ENCODE peak calls at places on chromosome 20, in five cellular contexts. R is iPS-NIHi11; O is OCI-LY7; X is stimulated activated CD8-positive, alpha-beta memory T cell treated with anti-CD3 and anti-CD28 coated beads, Interleukin-7, amount 100 ng/mL, for 48 hours; G is activated naive CD4-positive, alpha-beta T cell. A is an unnamed sample.

GRCh38 chr20:63434599-63435378 is 37.7 kb downstream of the KCNQ2 start:
- DNase-seq in R (peak; percentile 95), O (peak; percentile 64), X (peak; percentile 44), G (peak; percentile 57), A (peak; percentile 86)

GRCh38 chr20:38270869-38271608 is 10.5 kb upstream of the KIAA1755 start:
- DNase-seq in R (no peak), O (no peak), X (no peak), G (no peak), A (no peak)

GRCh38 chr20:36582821-36583220 is 9.4 kb downstream of the TGIF2 start:
- DNase-seq in R (no peak), O (no peak), X (no peak), G (no peak), A (no peak)

GRCh38 chr20:41138217-41138526 is 829 bp downstream of the PLCG1 start:
- DNase-seq in R (no peak), O (no peak), X (no peak), G (no peak), A (no peak)

GRCh38 chr20:64242797-64243475 is 12.6 kb upstream of the PCMTD2 start:
- DNase-seq in R (no peak), O (no peak), X (no peak), G (no peak), A (no peak)

GRCh38 chr20:24664266-24664986 is 195.0 kb downstream of the SYNDIG1 start:
- DNase-seq in R (no peak), O (no peak), X (no peak), G (no peak), A (no peak)

GRCh38 chr20:3330046-3330741 is 77.3 kb downstream of the DNAAF9 start:
- DNase-seq in R (no peak), O (no peak), X (no peak), G (no peak), A (peak; percentile 35)

GRCh38 chr20:52422574-52423463 is 231.2 kb upstream of the ZFP64 start:
- DNase-seq in R (no peak), O (no peak), X (no peak), G (no peak), A (peak; percentile 30)

GRCh38 chr20:20685635-20686034 is 26.8 kb downstream of the RALGAPA2 start:
- DNase-seq in R (no peak), O (no peak), X (no peak), G (no peak), A (no peak)

GRCh38 chr20:42472198-42472597 is 717.5 kb downstream of the PTPRT start:
- DNase-seq in R (no peak), O (no peak), X (no peak), G (no peak), A (no peak)

GRCh38 chr20:31496761-31497295 is 17.4 kb upstream of the HM13 start:
- DNase-seq in R (no peak), O (no peak), X (no peak), G (no peak), A (no peak)

GRCh38 chr20:32332614-32333013 is 25.5 kb upstream of the ASXL1 start:
- DNase-seq in R (no peak), O (no peak), X (no peak), G (no peak), A (no peak)

GRCh38 chr20:44019638-44020335 is 105.1 kb downstream of the TOX2 start:
- DNase-seq in R (no peak), O (no peak), X (no peak), G (no peak), A (no peak)

GRCh38 chr20:47927944-47928343 is 142.7 kb upstream of the SULF2 start:
- DNase-seq in R (no peak), O (no peak), X (no peak), G (no peak), A (no peak)

GRCh38 chr20:20410678-20411077 is 42.8 kb downstream of the INSM1 start:
- DNase-seq in R (peak; percentile 52), O (no peak), X (no peak), G (no peak), A (no peak)

GRCh38 chr20:7496394-7497111 is 443.7 kb downstream of the HAO1 start:
- DNase-seq in R (no peak), O (no peak), X (no peak), G (no peak), A (peak; percentile 10)

GRCh38 chr20:37745553-37745952 is 51.7 kb downstream of the CTNNBL1 start:
- DNase-seq in R (no peak), O (peak; percentile 74), X (no peak), G (no peak), A (no peak)

GRCh38 chr20:61756966-61757677 is 308.6 kb downstream of the TAF4 start:
- DNase-seq in R (no peak), O (no peak), X (no peak), G (no peak), A (no peak)

GRCh38 chr20:1326031-1326930 is 2.7 kb downstream of the SDCBP2 start:
- DNase-seq in R (no peak), O (no peak), X (no peak), G (no peak), A (no peak)

GRCh38 chr20:36848078-36848660 is 27.8 kb upstream of the TLDC2 start:
- DNase-seq in R (no peak), O (no peak), X (no peak), G (no peak), A (no peak)

GRCh38 chr20:17504898-17505663 is 26.1 kb downstream of the BFSP1 start:
- DNase-seq in R (peak; percentile 69), O (peak; percentile 79), X (peak; percentile 52), G (no peak), A (peak; percentile 69)

GRCh38 chr20:3781153-3781910 is at the start of gene SPEF1:
- DNase-seq in R (peak; percentile 91), O (peak; percentile 82), X (no peak), G (no peak), A (peak; percentile 99)

GRCh38 chr20:9989066-9989724 is 45.6 kb upstream of the ANKEF1 start:
- DNase-seq in R (no peak), O (no peak), X (no peak), G (no peak), A (no peak)

GRCh38 chr20:37711987-37712961 is 18.4 kb downstream of the CTNNBL1 start:
- DNase-seq in R (no peak), O (no peak), X (no peak), G (no peak), A (no peak)

GRCh38 chr20:17403496-17403895 is 127.7 kb downstream of the BFSP1 start:
- DNase-seq in R (no peak), O (no peak), X (no peak), G (no peak), A (peak; percentile 54)

GRCh38 chr20:8242827-8243764 is 111.0 kb downstream of the PLCB1 start:
- DNase-seq in R (no peak), O (no peak), X (no peak), G (no peak), A (no peak)

GRCh38 chr20:63708301-63709148 is 686 bp downstream of the ZGPAT start:
- DNase-seq in R (no peak), O (no peak), X (no peak), G (no peak), A (no peak)

GRCh38 chr20:3449319-3449718 is 21.5 kb upstream of the ATRN start:
- DNase-seq in R (no peak), O (no peak), X (no peak), G (no peak), A (no peak)